ENCODE peak calls at places on chromosomes 6 and 20, in nine cellular contexts. C, H, M, R, K, T, J, Y and N are unnamed samples.

GRCh38 chr20:4415281-4415680 is 306.4 kb upstream of the PRND start:
- DNase-seq in J (no peak), K (no peak), C (no peak), R (no peak), M (no peak), H (no peak), Y (no peak), T (no peak), N (no peak)

GRCh38 chr6:107809966-107810365 is 14.1 kb downstream of the SCML4 start:
- DNase-seq in R (no peak), M (no peak), J (no peak), C (no peak), Y (no peak), T (no peak), H (no peak), K (no peak), N (no peak)

GRCh38 chr6:138455746-138456392 is 43.4 kb downstream of the NHSL1 start:
- DNase-seq in J (peak), K (no peak), M (no peak), H (peak), Y (peak), R (no peak), C (no peak), T (peak), N (no peak)

GRCh38 chr6:45965007-45965406 is 50.7 kb downstream of the CLIC5 start:
- DNase-seq in T (no peak), H (no peak), R (no peak), K (no peak), Y (peak), M (no peak), J (no peak), C (no peak), N (no peak)

GRCh38 chr20:4135385-4136077 is 120.2 kb upstream of the RNF24 start:
- DNase-seq in M (peak), H (peak), T (peak), R (no peak), C (no peak), K (no peak), Y (peak), J (peak), N (no peak)

GRCh38 chr6:22253955-22254655 is 42.7 kb downstream of the PRL start:
- DNase-seq in C (no peak), K (no peak), Y (no peak), R (no peak), J (no peak), H (no peak), M (no peak), T (no peak), N (no peak)

GRCh38 chr20:57927376-57927775 is 217.6 kb upstream of the PMEPA1 start:
- DNase-seq in R (no peak), J (no peak), Y (no peak), T (no peak), M (no peak), H (no peak), C (no peak), K (no peak), N (no peak)

GRCh38 chr6:14211596-14211961 is 94.0 kb downstream of the CD83 start:
- DNase-seq in R (peak), H (peak), C (no peak), K (peak), T (no peak), M (no peak), J (no peak), Y (peak), N (no peak)

GRCh38 chr20:17533396-17533795 is 2.2 kb upstream of the BFSP1 start:
- DNase-seq in H (peak), M (no peak), T (peak), C (no peak), K (no peak), Y (peak), R (no peak), J (peak), N (peak)

GRCh38 chr6:133099573-133099972 is 141.6 kb upstream of the EYA4 start:
- DNase-seq in J (peak), R (no peak), K (no peak), Y (peak), C (no peak), T (peak), M (no peak), H (peak), N (no peak)

GRCh38 chr20:60137657-60138245 is 179.5 kb downstream of the CDH26 start:
- DNase-seq in K (no peak), C (no peak), T (no peak), Y (peak), R (no peak), H (peak), M (no peak), J (no peak), N (no peak)

GRCh38 chr6:53795702-53796450 is 1.1 kb downstream of the LRRC1 start:
- DNase-seq in H (no peak), Y (no peak), T (peak), J (no peak), M (no peak), R (peak), K (peak), C (peak), N (no peak)

GRCh38 chr6:105619971-105620741 is 217.3 kb upstream of the PREP start:
- DNase-seq in K (no peak), Y (peak), J (no peak), R (no peak), H (no peak), M (no peak), C (no peak), T (no peak), N (no peak)

GRCh38 chr6:4913705-4914411 is 90.0 kb downstream of the RPP40 start:
- DNase-seq in J (no peak), C (no peak), K (no peak), R (no peak), Y (no peak), H (no peak), M (no peak), T (peak), N (no peak)

GRCh38 chr6:39088331-39088730 is 26.7 kb downstream of the SAYSD1 start:
- DNase-seq in H (peak), J (peak), C (no peak), T (peak), K (peak), M (no peak), Y (peak), R (no peak), N (no peak)

GRCh38 chr20:25149986-25150385 is 45.5 kb upstream of the ENTPD6 start:
- DNase-seq in T (no peak), R (no peak), C (no peak), J (no peak), K (no peak), Y (no peak), H (no peak), M (no peak), N (no peak)

GRCh38 chr20:50113420-50114224 is 672 bp upstream of the UBE2V1 start:
- DNase-seq in J (peak), H (no peak), T (no peak), R (no peak), M (no peak), K (no peak), C (no peak), Y (no peak), N (no peak)

GRCh38 chr6:7424967-7425807 is 35.6 kb downstream of the RIOK1 start:
- DNase-seq in J (peak), M (no peak), K (no peak), H (peak), C (no peak), Y (peak), T (peak), R (no peak), N (no peak)

GRCh38 chr20:32516985-32517873 is 67.9 kb downstream of the NOL4L start:
- DNase-seq in M (no peak), C (no peak), T (peak), R (no peak), J (no peak), Y (no peak), K (no peak), H (no peak), N (no peak)

GRCh38 chr20:62172666-62173065 is 10.2 kb upstream of the MTG2 start:
- DNase-seq in C (no peak), K (no peak), R (no peak), M (no peak), Y (no peak), H (no peak), T (no peak), J (no peak), N (no peak)

GRCh38 chr6:52390361-52390727 is 28.4 kb downstream of the PAQR8 start:
- DNase-seq in J (peak), K (no peak), C (no peak), H (peak), R (no peak), Y (peak), M (no peak), T (peak), N (no peak)

GRCh38 chr6:163985710-163986109 is 571.2 kb downstream of the QKI start:
- DNase-seq in R (no peak), K (no peak), Y (no peak), H (no peak), J (no peak), T (no peak), C (no peak), M (no peak), N (no peak)

GRCh38 chr6:109790131-109790530 is 99.0 kb downstream of the FIG4 start:
- DNase-seq in C (no peak), M (no peak), Y (peak), H (no peak), K (no peak), T (peak), J (peak), R (no peak), N (no peak)

GRCh38 chr6:16064687-16065086 is 64.2 kb upstream of the MYLIP start:
- DNase-seq in Y (no peak), J (no peak), C (no peak), T (no peak), H (no peak), K (no peak), R (no peak), M (no peak), N (no peak)

GRCh38 chr6:29071831-29072723 is 15.0 kb downstream of the OR2B3 start:
- DNase-seq in C (no peak), T (peak), K (no peak), R (no peak), M (no peak), Y (peak), J (peak), H (peak), N (no peak)

GRCh38 chr20:56934888-56935287 is 305.8 kb downstream of the TFAP2C start:
- DNase-seq in K (no peak), J (no peak), M (no peak), C (no peak), H (no peak), R (no peak), T (no peak), Y (no peak), N (no peak)

GRCh38 chr6:12522347-12522746 is 194.2 kb upstream of the PHACTR1 start:
- DNase-seq in H (peak), K (no peak), Y (no peak), T (peak), J (peak), R (no peak), M (no peak), C (no peak), N (no peak)

GRCh38 chr6:98946877-98947410 is 802 bp downstream of the FBXL4 start:
- DNase-seq in Y (peak), J (no peak), H (no peak), K (no peak), R (peak), M (peak), C (no peak), T (no peak), N (peak)

GRCh38 chr6:15038013-15038791 is 207.7 kb upstream of the JARID2 start:
- DNase-seq in J (no peak), K (no peak), R (no peak), C (no peak), H (no peak), M (no peak), T (no peak), Y (no peak), N (no peak)

GRCh38 chr20:30912006-30912660 is 345.3 kb upstream of the DEFB115 start:
- DNase-seq in T (no peak), M (no peak), Y (peak), C (no peak), J (no peak), K (no peak), R (no peak), H (no peak), N (no peak)

GRCh38 chr6:33015798-33016197 is 6.4 kb upstream of the HLA-DOA start:
- DNase-seq in K (no peak), T (no peak), R (no peak), H (no peak), C (no peak), M (no peak), Y (no peak), J (no peak), N (no peak)

GRCh38 chr20:48606841-48607543 is 220.8 kb downstream of the PREX1 start:
- DNase-seq in Y (no peak), J (no peak), C (no peak), H (no peak), M (no peak), R (peak), K (no peak), T (no peak), N (no peak)

GRCh38 chr20:33232486-33233072 is 3.2 kb upstream of the BPIFA1 start:
- DNase-seq in M (no peak), C (no peak), J (no peak), Y (no peak), K (no peak), T (no peak), H (no peak), R (no peak), N (no peak)

GRCh38 chr6:6414946-6415345 is 94.5 kb upstream of the F13A1 start:
- DNase-seq in M (no peak), R (no peak), H (no peak), T (no peak), K (no peak), C (no peak), Y (no peak), J (no peak), N (no peak)

GRCh38 chr20:14633507-14633906 is 296.1 kb upstream of the FLRT3 start:
- DNase-seq in H (no peak), T (no peak), R (no peak), Y (no peak), J (no peak), C (no peak), M (no peak), K (no peak), N (no peak)

DNA sequence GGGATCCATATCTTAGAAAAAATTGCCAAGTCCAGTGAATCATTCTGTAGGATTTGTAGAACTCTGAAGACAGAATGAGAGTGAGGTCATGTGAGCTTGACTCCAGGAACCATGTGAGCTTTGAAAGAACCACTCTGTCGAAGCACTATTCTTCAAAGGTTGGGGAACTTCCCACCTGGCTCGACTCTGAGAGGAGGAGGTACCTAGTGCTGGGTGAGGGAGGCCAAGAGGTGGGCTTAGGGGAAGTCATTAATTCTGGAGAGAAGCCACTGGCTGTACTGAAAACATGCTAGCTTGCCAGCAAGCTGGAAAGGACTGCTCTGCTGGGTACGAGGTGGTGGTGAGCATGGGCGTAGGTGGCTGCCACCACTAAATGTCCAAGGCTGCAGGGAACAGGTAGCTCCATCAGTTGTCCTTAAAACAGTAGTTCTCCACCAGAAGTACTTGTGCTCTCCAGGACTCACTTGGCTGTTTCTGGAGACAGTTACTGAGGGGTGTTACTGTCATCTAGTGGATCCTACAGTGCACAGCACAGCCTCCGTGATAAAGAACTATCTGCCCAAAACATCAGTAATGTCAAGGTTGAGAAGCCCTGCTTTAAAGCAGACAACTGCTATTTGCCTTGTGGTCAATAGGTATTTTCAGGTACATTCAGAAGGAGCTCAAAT is 34.7 kb upstream of the SYNJ2 start:
- DNase-seq in J (no peak), K (no peak), R (no peak), H (no peak), T (no peak), M (no peak), Y (peak), C (no peak), N (no peak)
- TF ChIP-seq CTCF in J (peak), K (no peak), R (no peak), H (peak), T (no peak), M (no peak), Y (peak), C (no peak), N (no peak)

DNA sequence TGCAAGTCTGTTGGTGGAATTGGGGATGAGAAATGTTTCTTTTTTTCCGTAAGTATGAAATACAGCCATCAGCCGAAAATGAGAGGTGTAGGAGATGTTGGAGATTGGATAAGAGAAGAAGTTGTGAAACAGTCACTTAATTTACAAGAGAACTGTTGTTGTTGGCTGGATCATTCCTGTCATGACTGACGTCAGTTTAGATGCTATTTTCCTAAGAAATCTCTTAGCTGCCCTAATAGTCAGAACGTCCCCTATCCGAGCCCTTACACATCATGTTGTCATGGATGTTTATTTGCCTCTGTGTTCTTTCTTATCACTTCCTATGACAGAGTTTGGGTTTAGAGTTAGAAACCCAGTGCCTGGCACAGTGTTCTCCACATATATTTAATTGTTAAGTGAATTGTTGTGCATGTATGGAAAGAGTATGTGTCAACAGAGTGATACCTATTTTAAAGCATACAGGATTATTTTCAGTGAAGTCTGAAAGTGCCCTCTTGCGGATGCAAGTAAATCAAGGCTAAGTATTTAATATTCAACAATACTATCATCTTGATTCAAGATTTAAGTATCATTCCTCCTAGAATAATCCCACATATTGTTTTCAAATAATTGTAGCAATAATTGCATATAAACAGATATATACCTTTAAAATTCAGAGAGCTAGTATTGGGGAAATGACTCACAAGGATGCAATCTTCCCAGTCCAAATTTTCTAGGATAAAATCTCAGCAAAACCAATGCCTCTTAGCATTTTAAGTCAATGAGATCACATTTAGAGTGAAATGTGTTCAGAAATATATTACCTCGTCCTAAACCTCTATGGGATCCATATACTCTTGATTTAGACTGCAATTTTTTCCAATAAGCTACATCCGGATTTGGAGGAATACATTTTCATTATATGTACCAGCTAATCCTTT is 309.9 kb upstream of the NOX3 start:
- DNase-seq in Y (peak), R (no peak), H (peak), C (no peak), K (no peak), J (peak), T (peak), M (no peak), N (no peak)
- TF ChIP-seq CTCF in Y (no peak), R (no peak), H (no peak), C (no peak), K (no peak), J (no peak), T (no peak), M (no peak), N (no peak)

GRCh38 chr6:56875961-56876360 is 78.9 kb upstream of the BEND6 start:
- DNase-seq in J (no peak), H (no peak), M (no peak), K (no peak), R (no peak), C (no peak), Y (no peak), T (no peak), N (no peak)
- TF ChIP-seq CTCF in J (no peak), H (no peak), M (no peak), K (no peak), R (no peak), C (no peak), Y (no peak), T (no peak), N (no peak)

GRCh38 chr20:36284751-36285150 is 21.4 kb upstream of the DLGAP4 start:
- DNase-seq in Y (no peak), R (no peak), C (no peak), M (no peak), K (no peak), T (no peak), J (no peak), H (no peak), N (no peak)

GRCh38 chr20:36281785-36282380 is 24.3 kb upstream of the DLGAP4 start:
- DNase-seq in R (no peak), T (no peak), H (no peak), M (no peak), C (no peak), Y (no peak), K (no peak), J (no peak), N (peak)

DNA sequence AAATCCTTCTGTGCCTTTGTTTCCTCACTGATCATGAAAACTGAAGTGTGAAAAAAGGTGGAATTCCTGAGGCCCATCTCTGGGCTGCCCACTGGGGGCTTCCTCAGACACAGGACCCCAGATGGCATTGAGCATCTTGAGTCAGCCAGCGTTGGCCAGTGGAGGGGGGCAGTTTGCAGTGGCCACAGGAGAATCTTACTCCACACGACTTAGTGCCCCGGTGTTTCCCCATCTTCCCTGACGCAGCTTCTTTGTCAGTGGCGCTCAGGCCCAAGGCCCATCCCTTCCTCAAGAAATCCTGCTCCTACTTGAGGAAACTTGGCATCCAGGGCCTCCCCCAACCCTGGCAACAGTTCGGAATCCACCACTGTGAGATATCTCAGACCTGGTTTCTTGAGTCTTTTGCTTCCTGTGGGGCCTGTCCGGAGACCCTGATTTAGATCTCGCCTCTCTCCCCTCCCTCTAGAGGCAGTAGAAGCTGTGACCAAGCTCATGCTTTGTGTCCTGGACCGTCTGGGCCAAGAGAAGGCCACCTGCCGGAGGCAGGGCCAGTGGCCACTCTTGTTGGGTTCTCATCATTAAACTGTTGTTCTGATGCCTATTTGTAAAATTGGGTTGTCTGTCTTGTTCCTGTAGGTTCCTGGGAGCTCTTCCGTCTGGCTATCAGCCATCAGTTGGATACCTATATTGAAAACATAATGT is 20.2 kb upstream of the DLGAP4 start:
- DNase-seq in Y (no peak), J (no peak), H (no peak), T (no peak), R (no peak), K (no peak), C (no peak), M (no peak), N (no peak)
- TF ChIP-seq CTCF in Y (no peak), J (no peak), H (no peak), T (no peak), R (no peak), K (no peak), C (no peak), M (no peak), N (no peak)

DNA sequence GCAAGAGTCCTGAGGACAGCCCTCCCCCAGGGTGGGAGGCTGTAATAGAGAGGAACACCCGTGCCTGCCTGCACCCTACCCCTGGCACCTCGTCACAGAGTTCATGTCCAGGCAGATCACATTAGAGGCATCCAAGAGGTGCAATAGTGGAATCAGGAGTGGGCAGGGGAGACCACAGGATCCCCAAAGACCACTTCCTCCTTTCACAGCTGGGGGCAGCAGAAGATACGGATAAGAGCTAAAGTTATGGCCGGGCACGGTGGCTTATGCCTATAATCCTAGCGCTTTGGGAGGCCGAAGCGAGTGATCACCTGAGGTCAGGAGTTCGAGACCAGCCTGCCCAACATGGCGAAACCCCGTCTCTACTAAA is 1.5 kb upstream of the CAPN11 start:
- DNase-seq in T (no peak), Y (no peak), C (no peak), H (no peak), K (no peak), J (no peak), R (no peak), M (no peak), N (no peak)
- TF ChIP-seq CTCF in T (no peak), Y (no peak), C (no peak), H (no peak), K (no peak), J (no peak), R (no peak), M (no peak), N (no peak)